ENCODE peak calls at places on chromosomes 5 and 9, in seven cellular contexts. B, O, K, T, L, F and V are unnamed samples.

GRCh38 chr5:147479949-147480348 is 29.9 kb downstream of the DPYSL3 start:
- DNase-seq in B (peak; percentile 64), O (no peak), K (no peak), T (no peak), L (no peak), F (no peak), V (no peak)

GRCh38 chr5:72302171-72302570 is 17.9 kb downstream of the MRPS27 start:
- DNase-seq in B (no peak), O (no peak), K (no peak), T (no peak), L (no peak), F (no peak), V (no peak)

GRCh38 chr9:125142560-125143376 is 560 bp downstream of the SCAI start:
- DNase-seq in B (no peak), O (peak; percentile 70), K (no peak), T (peak; percentile 7), L (no peak), F (peak; percentile 18), V (no peak)

GRCh38 chr9:79300153-79300552 is 271.6 kb upstream of the TLE4 start:
- DNase-seq in B (no peak), O (no peak), K (no peak), T (no peak), L (no peak), F (no peak), V (no peak)

GRCh38 chr9:99811598-99812383 is 9.9 kb upstream of the NR4A3 start:
- DNase-seq in B (no peak), O (no peak), K (no peak), T (no peak), L (no peak), F (no peak), V (no peak)

GRCh38 chr9:75912951-75913350 is 22.5 kb downstream of the PCSK5 start:
- DNase-seq in B (no peak), O (no peak), K (no peak), T (no peak), L (no peak), F (no peak), V (no peak)

GRCh38 chr5:159602434-159602833 is 272.1 kb upstream of the IL12B start:
- DNase-seq in B (no peak), O (no peak), K (no peak), T (no peak), L (no peak), F (no peak), V (no peak)

GRCh38 chr5:11494340-11494739 is 409.9 kb downstream of the CTNND2 start:
- DNase-seq in B (no peak), O (no peak), K (no peak), T (no peak), L (no peak), F (no peak), V (peak; percentile 4)

GRCh38 chr9:76203373-76203772 is 190.9 kb downstream of the RFK start:
- DNase-seq in B (no peak), O (no peak), K (no peak), T (no peak), L (no peak), F (no peak), V (no peak)

GRCh38 chr5:169534939-169535338 is 48.6 kb upstream of the SPDL1 start:
- DNase-seq in B (no peak), O (no peak), K (no peak), T (no peak), L (no peak), F (no peak), V (no peak)

GRCh38 chr5:133358271-133358670 is 254.1 kb downstream of the FSTL4 start:
- DNase-seq in B (no peak), O (peak; percentile 40), K (no peak), T (no peak), L (no peak), F (no peak), V (no peak)

GRCh38 chr9:98097836-98098235 is 21.2 kb downstream of the TRIM14 start:
- DNase-seq in B (no peak), O (no peak), K (no peak), T (peak; percentile 34), L (no peak), F (no peak), V (no peak)

GRCh38 chr5:32277782-32278181 is 35.0 kb downstream of the MTMR12 start:
- DNase-seq in B (no peak), O (no peak), K (no peak), T (no peak), L (no peak), F (no peak), V (no peak)

GRCh38 chr5:170745481-170746061 is 38.0 kb upstream of the GABRP start:
- DNase-seq in B (peak; percentile 71), O (peak; percentile 69), K (no peak), T (no peak), L (no peak), F (no peak), V (peak; percentile 26)

GRCh38 chr9:89278997-89279739 is 31.8 kb upstream of the CKS2 start:
- DNase-seq in B (no peak), O (no peak), K (peak; percentile 24), T (no peak), L (no peak), F (no peak), V (peak; percentile 60)

GRCh38 chr5:144598451-144599068 is 427.9 kb downstream of the KCTD16 start:
- DNase-seq in B (no peak), O (no peak), K (no peak), T (no peak), L (no peak), F (no peak), V (no peak)

GRCh38 chr9:92770005-92770995 is 5.7 kb upstream of the BICD2 start:
- DNase-seq in B (peak; percentile 69), O (no peak), K (no peak), T (no peak), L (no peak), F (no peak), V (no peak)

GRCh38 chr9:33748633-33749304 is 46.6 kb upstream of the PRSS3 start:
- DNase-seq in B (no peak), O (no peak), K (no peak), T (no peak), L (no peak), F (no peak), V (no peak)

GRCh38 chr5:74556631-74557595 is 83.6 kb downstream of the ENC1 start:
- DNase-seq in B (no peak), O (no peak), K (no peak), T (no peak), L (no peak), F (no peak), V (no peak)

GRCh38 chr5:123937230-123937629 is 425.3 kb downstream of the CSNK1G3 start:
- DNase-seq in B (peak; percentile 54), O (no peak), K (no peak), T (no peak), L (no peak), F (no peak), V (peak; percentile 53)

GRCh38 chr5:35117960-35118359 is 70.2 kb upstream of the AGXT2 start:
- DNase-seq in B (peak; percentile 46), O (no peak), K (no peak), T (no peak), L (no peak), F (no peak), V (no peak)

GRCh38 chr5:64977779-64978178 is 209.0 kb downstream of the CWC27 start:
- DNase-seq in B (peak; percentile 32), O (no peak), K (no peak), T (no peak), L (no peak), F (no peak), V (peak; percentile 15)